ENCODE peak calls at places on chromosomes 3 and 15, in four cellular contexts. D is gastrocnemius medialis, U is breast epithelium, M is neural progenitor cell. I is an unnamed sample.

GRCh38 chr15:39495871-39496459 is 84.9 kb upstream of the THBS1 start:
- DNase-seq in D (no peak), U (no peak), M (no peak), I (no peak)

GRCh38 chr3:79113821-79114220 is 654.0 kb downstream of the ROBO1 start:
- DNase-seq in D (no peak), U (no peak), M (no peak), I (no peak)

GRCh38 chr3:102536479-102536878 is 101.7 kb downstream of the ZPLD1 start:
- DNase-seq in D (no peak), U (no peak), M (peak; percentile 46), I (no peak)

GRCh38 chr15:59353994-59354951 is 18.4 kb downstream of the MYO1E start:
- DNase-seq in D (no peak), U (no peak), M (peak; percentile 27), I (no peak)

GRCh38 chr15:62291262-62291661 is 126.2 kb upstream of the C2CD4B start:
- DNase-seq in D (no peak), U (no peak), M (no peak), I (no peak)

GRCh38 chr3:8757551-8758518 is 11.6 kb downstream of the OXTR start:
- DNase-seq in D (peak; percentile 85), U (no peak), M (no peak), I (no peak)

GRCh38 chr15:62094398-62094797 is 27.6 kb downstream of the C2CD4A start:
- DNase-seq in D (no peak), U (no peak), M (no peak), I (no peak)

GRCh38 chr3:97815149-97815917 is 6.5 kb upstream of the CRYBG3 start:
- DNase-seq in D (no peak), U (no peak), M (no peak), I (peak; percentile 3)

GRCh38 chr15:60695713-60696522 is 217.0 kb upstream of the ICE2 start:
- DNase-seq in D (no peak), U (no peak), M (no peak), I (peak; percentile 59)

GRCh38 chr15:29934251-29934650 is 112.0 kb upstream of the TJP1 start:
- DNase-seq in D (no peak), U (no peak), M (no peak), I (no peak)
- H3K4me3 ChIP-seq in D (no peak overlapping the region), U (no peak overlapping the region), M (no peak overlapping the region), I (no peak overlapping the region)

GRCh38 chr3:10775828-10776227 is 40.2 kb upstream of the SLC6A11 start:
- DNase-seq in D (no peak), U (no peak), M (no peak), I (no peak)
- H3K4me3 ChIP-seq in D (no peak overlapping the region), U (no peak overlapping the region), M (no peak overlapping the region), I (no peak overlapping the region)

GRCh38 chr15:34348735-34349300 is 5.7 kb downstream of the NUTM1 start:
- DNase-seq in D (no peak), U (no peak), M (no peak), I (no peak)
- H3K4me3 ChIP-seq in D (no peak overlapping the region), U (no peak overlapping the region), M (no peak overlapping the region), I (no peak overlapping the region)

GRCh38 chr3:141455603-141456327 is 31.1 kb upstream of the RASA2 start:
- DNase-seq in D (no peak), U (no peak), M (no peak), I (no peak)
- H3K4me3 ChIP-seq in D (no peak overlapping the region), U (peak overlapping the region; percentile 12), M (no peak overlapping the region), I (no peak overlapping the region)

I was measured in effector memory CD4-positive, alpha-beta T cell.